ENCODE peak calls at places on chromosome 5, in five cellular contexts. L, Q, G, U and C are unnamed samples.

GRCh38 chr5:41508186-41508585 is 2.2 kb downstream of the PLCXD3 start:
- DNase-seq in L (no peak), Q (no peak), G (no peak), U (no peak), C (no peak)

GRCh38 chr5:9739135-9739534 is 109.0 kb upstream of the TAS2R1 start:
- DNase-seq in U (no peak), L (no peak), G (no peak), Q (no peak), C (no peak)

GRCh38 chr5:160793500-160793899 is 58.5 kb downstream of the ATP10B start:
- DNase-seq in Q (no peak), L (no peak), G (no peak), U (no peak), C (no peak)

GRCh38 chr5:154267516-154267915 is 77.0 kb downstream of the GALNT10 start:
- DNase-seq in Q (no peak), G (no peak), L (no peak), U (no peak), C (no peak)

GRCh38 chr5:89582768-89583339 is 699.9 kb upstream of the MEF2C start:
- DNase-seq in G (no peak), L (no peak), Q (no peak), U (no peak), C (no peak)

GRCh38 chr5:162221884-162222283 is 154.3 kb downstream of the GABRG2 start:
- DNase-seq in U (no peak), G (no peak), L (no peak), Q (no peak), C (no peak)

GRCh38 chr5:126961702-126962101 is 68.7 kb downstream of the MARCHF3 start:
- DNase-seq in L (no peak), Q (no peak), U (no peak), G (no peak), C (no peak)

GRCh38 chr5:133842846-133843725 is 125.3 kb downstream of the C5orf15 start:
- DNase-seq in G (no peak), U (no peak), Q (no peak), L (no peak), C (no peak)

GRCh38 chr5:150059623-150060022 is 26.7 kb downstream of the CSF1R start:
- DNase-seq in G (no peak), U (no peak), L (no peak), Q (no peak), C (no peak)

GRCh38 chr5:132206782-132207181 is 20.9 kb downstream of the P4HA2 start:
- DNase-seq in Q (no peak), G (no peak), U (no peak), L (no peak), C (no peak)

GRCh38 chr5:72109625-72110024 is 2.4 kb downstream of the MAP1B start:
- DNase-seq in L (no peak), U (peak; percentile 11), G (no peak), Q (peak; percentile 49), C (no peak)

GRCh38 chr5:75510836-75511434 is 494 bp downstream of the CERT1 start:
- DNase-seq in U (peak; percentile 34), G (peak; percentile 10), Q (no peak), L (peak; percentile 43), C (peak; percentile 75)